ENCODE peak calls at places on chromosomes 16 and 17, in seven cellular contexts. K, O, N, C, Z, D and E are unnamed samples.
A peak's percentile ranks its signal among the peaks of the same experiment; 100 is the strongest.

GRCh38 chr16:1981972-1982574 is 804 bp upstream of the NOXO1 start:
- DNase-seq in D (peak; percentile 41), C (no peak), Z (no peak), N (no peak), K (no peak), O (no peak), E (peak; percentile 46)

GRCh38 chr17:82668631-82669099 is 20.4 kb upstream of the WDR45B start:
- DNase-seq in D (peak; percentile 78), O (no peak), C (peak; percentile 84), K (peak; percentile 70), Z (peak; percentile 43), N (peak; percentile 53), E (peak; percentile 67)

GRCh38 chr16:7378024-7378695 is 45.5 kb downstream of the RBFOX1 start:
- DNase-seq in D (no peak), K (no peak), Z (no peak), O (no peak), N (no peak), C (no peak), E (no peak)

GRCh38 chr17:2893422-2893914 is 97.2 kb downstream of the RAP1GAP2 start:
- DNase-seq in N (no peak), Z (peak; percentile 90), D (no peak), K (no peak), C (no peak), O (no peak), E (no peak)

GRCh38 chr16:4245400-4245799 is 3.5 kb upstream of the SRL start:
- DNase-seq in O (no peak), C (no peak), D (no peak), K (no peak), Z (no peak), N (no peak), E (no peak)

GRCh38 chr17:47225911-47226688 is 17.0 kb downstream of the MYL4 start:
- DNase-seq in D (no peak), O (no peak), C (no peak), K (no peak), Z (no peak), N (no peak), E (no peak)

GRCh38 chr16:31354394-31355291 is at the start of gene ITGAX:
- DNase-seq in N (no peak), K (peak; percentile 77), Z (no peak), C (peak; percentile 17), D (no peak), O (peak; percentile 70), E (no peak)

GRCh38 chr16:19213885-19214284 is 45.8 kb downstream of the SYT17 start:
- DNase-seq in K (no peak), O (no peak), D (peak; percentile 47), N (no peak), Z (peak; percentile 16), C (no peak), E (peak; percentile 54)

GRCh38 chr16:67537636-67538591 is 9.3 kb downstream of the RIPOR1 start:
- DNase-seq in K (no peak), Z (no peak), C (peak; percentile 85), O (no peak), D (no peak), N (no peak), E (no peak)

GRCh38 chr16:56022818-56023217 is 147.6 kb upstream of the CES5A start:
- DNase-seq in K (no peak), O (no peak), Z (no peak), D (no peak), N (no peak), C (no peak), E (no peak)

GRCh38 chr16:84893849-84894599 is 74.2 kb downstream of the CRISPLD2 start:
- DNase-seq in C (no peak), D (peak; percentile 50), N (no peak), O (peak; percentile 66), Z (no peak), K (no peak), E (no peak)

GRCh38 chr17:7885357-7886226 is 3.0 kb upstream of the CHD3 start:
- DNase-seq in Z (no peak), N (no peak), K (peak; percentile 82), C (peak; percentile 80), O (no peak), D (no peak), E (peak; percentile 45)

GRCh38 chr17:17367931-17368330 is 64.8 kb downstream of the NT5M start:
- DNase-seq in Z (no peak), D (no peak), O (no peak), K (no peak), N (no peak), C (peak; percentile 5), E (no peak)

GRCh38 chr16:29675811-29676643 is 3.0 kb upstream of the QPRT start:
- DNase-seq in Z (peak; percentile 24), D (peak; percentile 60), O (no peak), N (no peak), K (peak; percentile 65), C (peak; percentile 67), E (peak; percentile 67)

GRCh38 chr17:55426851-55427586 is 5.4 kb upstream of the MMD start:
- DNase-seq in O (no peak), D (no peak), K (no peak), C (no peak), Z (no peak), N (no peak), E (no peak)

GRCh38 chr17:17892731-17893130 is 55.9 kb upstream of the SREBF1 start:
- DNase-seq in N (no peak), Z (no peak), O (no peak), D (no peak), K (no peak), C (no peak), E (no peak)

GRCh38 chr17:77282524-77283515 is 142.1 kb downstream of the SEC14L1 start:
- DNase-seq in O (peak; percentile 31), K (peak; percentile 23), N (no peak), D (peak; percentile 65), Z (no peak), C (peak; percentile 71), E (no peak)

GRCh38 chr17:4739122-4740024 is at the start of the genes CXCL16 and ZMYND15:
- DNase-seq in C (peak; percentile 79), Z (no peak), O (no peak), N (no peak), D (no peak), K (peak; percentile 21), E (peak; percentile 47)

GRCh38 chr16:75385507-75386152 is 47.7 kb downstream of the CFDP1 start:
- DNase-seq in K (peak; percentile 85), O (peak; percentile 33), D (peak; percentile 68), C (peak; percentile 49), Z (peak; percentile 66), N (no peak), E (peak; percentile 18)

GRCh38 chr16:85055503-85056210 is 28.1 kb downstream of the KIAA0513 start:
- DNase-seq in K (peak; percentile 83), C (peak; percentile 43), Z (no peak), N (no peak), O (peak; percentile 92), D (peak; percentile 32), E (peak; percentile 82)

GRCh38 chr17:21512307-21513011 is 136.3 kb downstream of the KCNJ12 start:
- DNase-seq in C (no peak), O (no peak), Z (no peak), D (no peak), K (no peak), N (no peak), E (no peak)
- TF ChIP-seq JUND in C (no peak), O (no peak), Z (no peak), D (no peak), K (no peak), N (no peak), E (no peak)

GRCh38 chr17:42683407-42684031 is 1.2 kb downstream of the CNTNAP1 start:
- DNase-seq in N (no peak), K (no peak), D (no peak), Z (no peak), C (peak; percentile 23), O (no peak), E (no peak)

GRCh38 chr17:42685831-42686230 is 3.5 kb downstream of the CNTNAP1 start:
- DNase-seq in K (no peak), C (peak; percentile 12), D (no peak), N (no peak), Z (no peak), O (no peak), E (no peak)

GRCh38 chr17:42682400-42683384 is at the start of gene CNTNAP1:
- DNase-seq in D (peak; percentile 45), Z (no peak), K (no peak), N (no peak), C (peak; percentile 90), O (no peak), E (peak; percentile 57)

GRCh38 chr17:42684929-42685556 is 2.7 kb downstream of the CNTNAP1 start:
- DNase-seq in O (no peak), Z (no peak), K (no peak), C (peak; percentile 9), D (no peak), N (no peak), E (no peak)

DNA sequence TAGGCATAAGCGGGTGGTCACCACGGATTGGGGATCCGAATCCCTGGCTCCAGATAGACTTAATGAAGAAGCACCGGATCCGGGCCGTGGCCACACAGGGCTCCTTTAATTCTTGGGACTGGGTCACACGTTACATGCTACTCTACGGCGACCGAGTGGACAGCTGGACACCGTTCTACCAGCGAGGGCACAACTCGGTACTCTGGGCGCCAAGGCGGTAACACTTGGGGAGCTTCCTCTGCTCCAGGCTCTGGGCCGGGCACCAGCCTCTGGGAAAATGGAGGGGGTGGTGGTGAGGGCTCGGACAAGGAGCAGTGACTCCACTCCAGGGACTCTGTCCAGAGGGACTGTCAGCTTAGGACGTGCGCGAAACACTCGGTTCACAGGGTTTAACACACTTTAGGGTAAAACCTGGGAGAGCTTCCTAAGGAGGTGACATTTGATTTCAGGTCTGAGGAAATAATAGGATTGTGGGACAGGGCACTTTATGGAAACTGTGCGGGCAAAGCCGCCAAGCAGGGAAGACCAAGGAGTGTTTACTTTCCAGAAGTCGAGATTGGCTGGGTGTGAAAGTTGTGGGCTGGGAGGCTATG is 1.8 kb downstream of the CNTNAP1 start:
- DNase-seq in N (no peak), D (no peak), Z (no peak), C (peak; percentile 9), O (no peak), K (no peak), E (no peak)
- TF ChIP-seq JUND in N (no peak), D (no peak), Z (no peak), C (no peak), O (no peak), K (no peak), E (no peak)

DNA sequence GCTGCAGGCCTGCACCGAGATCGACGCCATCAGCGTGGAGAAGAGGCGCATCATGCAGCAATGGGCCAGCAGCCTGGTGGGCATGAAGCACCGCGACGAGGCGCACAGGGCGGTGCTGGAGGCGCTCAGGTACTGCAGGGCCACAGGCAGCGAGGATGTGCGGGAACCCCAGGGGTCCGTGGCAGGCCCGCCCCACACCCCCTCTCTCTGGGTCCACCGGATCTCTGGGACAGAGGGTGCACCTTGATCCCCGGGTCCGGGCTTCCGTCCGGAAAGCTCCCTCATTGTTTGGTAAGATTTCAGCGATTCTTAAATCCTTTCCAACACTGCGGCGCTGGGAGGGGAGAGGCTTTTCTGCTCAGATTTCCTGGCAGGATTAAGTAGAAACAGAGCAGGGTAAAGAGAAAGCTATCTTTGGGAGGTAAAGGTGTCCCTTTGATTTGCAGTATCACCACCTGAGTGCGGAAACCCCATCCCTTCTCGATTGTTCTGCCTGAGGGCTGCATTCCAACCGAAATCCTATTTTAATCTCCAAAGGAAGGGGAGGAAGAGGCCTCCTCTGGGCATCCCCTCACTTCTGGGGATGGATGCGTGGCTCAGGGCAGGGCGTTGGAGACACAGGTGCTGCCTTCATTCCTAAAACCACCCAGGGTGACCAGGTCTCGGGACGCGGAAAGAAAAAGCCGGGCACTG is 29.2 kb downstream of the CCDC40 start:
- DNase-seq in N (no peak), C (no peak), O (no peak), K (no peak), D (no peak), Z (no peak), E (no peak)
- TF ChIP-seq JUND in N (no peak), C (no peak), O (no peak), K (no peak), D (no peak), Z (no peak), E (no peak)

GRCh38 chr16:76474048-76474447 is 196.8 kb downstream of the CNTNAP4 start:
- DNase-seq in Z (no peak), O (no peak), D (no peak), C (no peak), K (no peak), N (peak; percentile 21), E (no peak)
- TF ChIP-seq JUND in Z (no peak), O (no peak), D (no peak), C (no peak), K (no peak), N (no peak), E (no peak)